ENCODE peak calls at places on chromosomes 4 and X, in four cellular contexts. H, K, J and S are unnamed samples.

GRCh38 chrX:3962511-3963350 is 249.3 kb upstream of the PRKX start:
- DNase-seq in J (peak), K (peak), H (peak), S (no peak)

GRCh38 chr4:76641758-76642157 is 206.7 kb downstream of the SHROOM3 start:
- DNase-seq in K (no peak), H (no peak), J (no peak), S (no peak)

GRCh38 chr4:79015406-79015805 is 76.2 kb upstream of the PAQR3 start:
- DNase-seq in K (no peak), J (no peak), H (no peak), S (no peak)

GRCh38 chr4:52010976-52011375 is 9.2 kb downstream of the LRRC66 start:
- DNase-seq in J (no peak), K (no peak), H (no peak), S (no peak)

GRCh38 chr4:148854203-148854602 is 412.0 kb upstream of the NR3C2 start:
- DNase-seq in H (no peak), J (no peak), K (no peak), S (no peak)

GRCh38 chrX:46796574-46797191 is 37.8 kb upstream of the SLC9A7 start:
- DNase-seq in J (peak), H (peak), K (peak), S (peak)

GRCh38 chrX:20063716-20064351 is 52.9 kb downstream of the MAP7D2 start:
- DNase-seq in J (no peak), K (no peak), H (no peak), S (no peak)

GRCh38 chr4:150961566-150961965 is 53.5 kb downstream of the LRBA start:
- DNase-seq in K (no peak), J (no peak), H (no peak), S (no peak)

GRCh38 chrX:16785247-16786138 is 773 bp upstream of the TXLNG start:
- DNase-seq in K (peak), H (peak), J (peak), S (no peak)

GRCh38 chr4:94561249-94562024 is 109.7 kb downstream of the PDLIM5 start:
- DNase-seq in K (no peak), J (peak), H (no peak), S (no peak)

GRCh38 chrX:132732236-132732635 is 226.2 kb downstream of the HS6ST2 start:
- DNase-seq in J (no peak), K (no peak), H (no peak), S (no peak)

GRCh38 chrX:68999351-68999750 is 165.9 kb downstream of the PJA1 start:
- DNase-seq in H (no peak), K (no peak), J (peak), S (no peak)

GRCh38 chrX:154489182-154489581 is 1.2 kb downstream of the SLC10A3 start:
- DNase-seq in J (no peak), K (no peak), H (no peak), S (no peak)

GRCh38 chr4:11949355-11949754 is 520.7 kb upstream of the HS3ST1 start:
- DNase-seq in H (no peak), J (peak), K (no peak), S (no peak)

GRCh38 chr4:61201562-61202099 is 1.5 kb downstream of the ADGRL3 start:
- DNase-seq in J (no peak), H (peak), K (no peak), S (no peak)

GRCh38 chr4:81215219-81215892 is at the start of gene PRKG2:
- DNase-seq in K (no peak), H (peak), J (no peak), S (no peak)

GRCh38 chr4:7500404-7500803 is 65.7 kb upstream of the PSAPL1 start:
- DNase-seq in J (no peak), H (no peak), K (no peak), S (no peak)

GRCh38 chrX:29890004-29890403 is 325.4 kb upstream of the MAGEB2 start:
- DNase-seq in H (no peak), J (no peak), K (no peak), S (no peak)

GRCh38 chr4:138650917-138651564 is 364.5 kb upstream of the NOCT start:
- DNase-seq in K (no peak), J (peak), H (no peak), S (no peak)

GRCh38 chr4:8205241-8205707 is 6.2 kb downstream of the SH3TC1 start:
- DNase-seq in H (peak), J (no peak), K (no peak), S (no peak)

GRCh38 chrX:129654652-129655546 is at the start of gene APLN:
- DNase-seq in H (peak), J (peak), K (peak), S (no peak)

GRCh38 chrX:46444011-46444410 is 101.2 kb downstream of the ZNF674 start:
- DNase-seq in J (peak), H (peak), K (no peak), S (no peak)

GRCh38 chr4:13355036-13355910 is 128.9 kb downstream of the RAB28 start:
- DNase-seq in J (no peak), K (no peak), H (no peak), S (no peak)

GRCh38 chrX:154046262-154046771 is 26.6 kb upstream of the IRAK1 start:
- DNase-seq in J (no peak), H (no peak), K (peak), S (no peak)

GRCh38 chrX:267771-268261 is 13.4 kb upstream of the PLCXD1 start:
- DNase-seq in K (no peak), J (no peak), H (no peak), S (no peak)

GRCh38 chr4:1332686-1333085 is 14.3 kb upstream of the UVSSA start:
- DNase-seq in J (no peak), H (no peak), K (no peak), S (no peak)

GRCh38 chr4:99683913-99684312 is 26.3 kb upstream of the C4orf54 start:
- DNase-seq in J (no peak), H (peak), K (no peak), S (no peak)

GRCh38 chr4:136918772-136919171 is 613.5 kb downstream of the PCDH18 start:
- DNase-seq in H (no peak), J (peak), K (no peak), S (no peak)

GRCh38 chrX:97401154-97401553 is 517.4 kb downstream of the RPA4 start:
- DNase-seq in K (no peak), H (no peak), J (no peak), S (no peak)

GRCh38 chr4:141713771-141714445 is 77.5 kb downstream of the IL15 start:
- DNase-seq in J (peak), K (no peak), H (no peak), S (no peak)

GRCh38 chr4:151688003-151688784 is 72.6 kb downstream of the GATB start:
- DNase-seq in J (no peak), H (peak), K (no peak), S (no peak)

GRCh38 chr4:181582595-181582994 is 660.6 kb upstream of the TENM3 start:
- DNase-seq in K (no peak), J (no peak), H (no peak), S (no peak)

GRCh38 chr4:155208258-155209054 is at the start of gene NPY2R:
- DNase-seq in K (no peak), H (peak), J (peak), S (peak)
- H3K4me3 ChIP-seq in K (no peak), H (peak), J (peak), S (no peak)

GRCh38 chr4:153759407-153760226 is at the start of gene RNF175:
- DNase-seq in K (no peak), J (no peak), H (peak), S (no peak)
- H3K4me3 ChIP-seq in K (no peak), J (no peak), H (peak), S (no peak)

GRCh38 chrX:53317365-53318069 is 36.1 kb upstream of the IQSEC2 start:
- DNase-seq in J (peak), K (peak), H (peak), S (peak)
- H3K4me3 ChIP-seq in J (no peak), K (no peak), H (no peak), S (no peak)

DNA sequence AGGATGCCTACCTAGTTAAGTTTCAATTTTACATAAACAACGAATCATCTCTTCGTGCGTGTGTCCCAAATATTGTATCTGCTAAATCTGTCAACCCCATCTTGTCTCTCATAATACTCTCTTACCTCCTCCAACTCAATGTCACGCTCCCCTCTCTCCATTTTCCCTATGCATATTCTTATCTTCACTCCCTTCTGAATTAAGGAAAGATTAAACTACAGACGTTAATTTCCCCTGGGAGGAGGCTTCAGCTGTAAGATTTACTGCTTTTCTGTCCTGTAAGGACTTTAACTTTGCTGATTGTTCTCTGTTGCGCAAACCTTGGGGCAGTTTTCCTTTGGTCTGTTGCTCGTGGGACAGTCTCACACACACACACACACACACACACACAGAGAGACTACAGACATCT is 458 bp upstream of the ABCB7 start:
- DNase-seq in K (no peak), H (no peak), J (no peak), S (peak)
- H3K4me3 ChIP-seq in K (peak), H (peak), J (peak), S (peak)

DNA sequence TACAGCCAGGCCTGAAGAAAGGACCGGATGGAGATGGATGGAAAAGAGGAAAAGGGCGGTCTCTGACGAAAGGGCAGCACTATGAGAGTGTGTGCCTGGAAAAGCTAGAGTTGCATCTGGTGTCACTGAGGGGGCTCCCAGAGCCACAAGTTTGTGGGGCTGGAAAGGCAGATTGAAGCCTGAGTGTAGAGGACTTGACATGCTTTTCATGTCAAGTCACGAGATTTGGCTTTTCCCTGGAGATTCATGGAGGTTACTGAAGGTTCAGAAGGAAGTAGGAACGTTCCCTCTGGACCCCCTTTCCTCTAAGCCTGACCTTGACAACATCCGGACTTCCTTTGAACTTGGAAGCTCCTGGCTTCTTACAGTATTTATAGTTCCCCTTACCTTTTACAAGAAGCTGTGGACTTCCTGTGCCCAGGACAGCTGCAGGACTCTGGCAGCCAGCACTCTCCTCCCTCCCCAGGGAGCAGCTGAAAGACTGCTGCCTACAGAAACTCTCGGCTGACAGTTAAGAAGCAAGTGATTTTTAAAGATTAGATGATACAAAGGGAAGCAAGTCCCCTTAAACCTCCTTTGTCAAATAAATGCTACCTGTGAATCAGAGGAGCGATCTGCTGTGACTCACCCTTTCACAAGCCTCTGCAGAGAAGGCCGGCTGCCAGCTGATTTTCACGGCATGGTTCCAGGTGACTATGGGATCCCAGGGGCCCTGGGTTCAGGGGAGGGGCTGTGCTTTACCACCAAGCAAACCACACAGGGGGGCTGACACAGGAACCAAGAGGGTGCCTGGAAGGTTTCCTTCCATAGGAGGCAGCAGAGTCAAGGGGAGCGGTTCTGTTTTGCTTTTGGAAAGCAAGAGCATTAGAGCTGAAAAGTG is 72.9 kb upstream of the STIM2 start:
- DNase-seq in J (peak), H (peak), K (peak), S (peak)
- H3K4me3 ChIP-seq in J (peak), H (no peak), K (no peak), S (no peak)

GRCh38 chr4:41203169-41203568 is 11.2 kb downstream of the APBB2 start:
- DNase-seq in J (no peak), K (no peak), H (no peak), S (no peak)
- H3K4me3 ChIP-seq in J (no peak), K (no peak), H (no peak), S (no peak)

GRCh38 chrX:48467331-48467761 is 2.7 kb downstream of the SLC38A5 start:
- DNase-seq in H (no peak), K (no peak), J (no peak), S (no peak)
- H3K4me3 ChIP-seq in H (no peak), K (peak), J (no peak), S (no peak)

GRCh38 chr4:145486603-145487002 is 5.0 kb downstream of the SMAD1 start:
- DNase-seq in J (no peak), H (no peak), K (no peak), S (no peak)

GRCh38 chr4:145488310-145488709 is 6.7 kb downstream of the SMAD1 start:
- DNase-seq in H (no peak), J (no peak), K (no peak), S (no peak)

GRCh38 chr4:145485120-145485519 is 3.5 kb downstream of the SMAD1 start:
- DNase-seq in H (no peak), K (no peak), J (no peak), S (no peak)

GRCh38 chr4:145484240-145484846 is 2.7 kb downstream of the SMAD1 start:
- DNase-seq in K (no peak), J (no peak), H (no peak), S (no peak)

GRCh38 chr4:145487626-145488025 is 6.0 kb downstream of the SMAD1 start:
- DNase-seq in K (no peak), J (no peak), H (no peak), S (no peak)
- H3K4me3 ChIP-seq in K (no peak), J (no peak), H (no peak), S (no peak)

DNA sequence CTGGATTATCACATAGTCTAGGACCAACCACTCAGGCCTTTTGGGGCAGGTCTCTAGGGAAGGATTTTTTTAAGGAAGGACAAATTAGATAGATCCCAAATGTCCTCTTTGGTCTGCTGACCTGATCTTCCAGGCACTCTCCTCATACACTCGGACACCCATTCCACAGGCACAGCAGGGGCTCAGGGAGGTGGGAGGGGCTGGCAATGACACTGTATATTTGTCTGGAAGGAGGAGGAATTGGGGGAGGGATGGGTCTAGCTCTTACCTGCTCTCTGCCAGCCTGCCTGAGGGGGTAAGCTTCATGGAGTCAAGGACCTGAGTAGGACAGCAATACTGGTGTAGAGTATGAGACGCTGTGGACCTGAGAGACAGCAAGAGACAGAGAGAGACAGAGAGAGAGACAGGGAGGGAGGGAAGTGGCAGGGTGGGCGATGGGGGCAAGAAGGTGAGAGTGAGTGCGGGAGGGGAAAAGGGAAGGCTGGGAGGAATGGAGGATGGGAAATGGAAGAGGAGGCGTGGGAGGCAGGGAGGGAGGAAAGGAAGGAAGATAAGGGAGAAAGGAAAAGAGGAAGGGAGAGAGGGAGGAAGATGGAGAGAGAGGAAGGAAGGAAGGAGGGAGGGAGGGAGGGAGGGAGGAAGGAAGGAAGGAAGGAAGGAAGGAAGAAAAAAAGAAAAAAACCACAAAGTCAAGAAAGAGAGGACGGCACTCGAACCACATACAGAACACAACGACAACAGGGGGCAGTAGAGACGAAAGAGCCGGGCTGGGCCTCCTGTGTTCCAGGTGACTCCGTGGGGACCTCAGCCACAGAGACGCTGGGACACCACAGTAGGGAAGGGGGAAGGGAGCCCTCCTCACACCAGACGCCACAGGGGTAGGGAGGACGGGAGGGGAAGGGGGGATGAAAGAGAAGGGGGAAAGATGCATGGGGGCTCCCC is 1.8 kb downstream of the IQSEC2 start:
- DNase-seq in H (no peak), J (no peak), K (no peak), S (no peak)
- H3K4me3 ChIP-seq in H (no peak), J (peak), K (no peak), S (no peak)